ENCODE peak calls at places on chromosome 13, in seven cellular contexts. G, O, J, Q, R, C and W are unnamed samples.
A peak's percentile ranks its signal among the peaks of the same experiment; 100 is the strongest.

GRCh38 chr13:94177041-94177440 is 302.4 kb downstream of the DCT start:
- DNase-seq in G (no peak), O (no peak), J (no peak), Q (no peak), R (no peak), C (no peak), W (no peak)

GRCh38 chr13:107170270-107170931 is 602.5 kb upstream of the ARGLU1 start:
- DNase-seq in G (no peak), O (no peak), J (no peak), Q (no peak), R (no peak), C (no peak), W (no peak)

GRCh38 chr13:101773062-101773461 is 320.6 kb downstream of the ITGBL1 start:
- DNase-seq in G (no peak), O (no peak), J (no peak), Q (no peak), R (no peak), C (no peak), W (no peak)

GRCh38 chr13:73825143-73825542 is 309.1 kb downstream of the KLF12 start:
- DNase-seq in G (no peak), O (no peak), J (no peak), Q (no peak), R (no peak), C (no peak), W (no peak)

GRCh38 chr13:41974262-41974900 is 13.5 kb upstream of the VWA8 start:
- DNase-seq in G (no peak), O (no peak), J (no peak), Q (no peak), R (peak; percentile 38), C (no peak), W (no peak)

GRCh38 chr13:49481788-49482187 is 14.0 kb upstream of the PHF11 start:
- DNase-seq in G (no peak), O (no peak), J (no peak), Q (no peak), R (peak; percentile 10), C (no peak), W (no peak)

GRCh38 chr13:109309625-109310363 is 476.6 kb downstream of the IRS2 start:
- DNase-seq in G (peak; percentile 85), O (no peak), J (no peak), Q (no peak), R (no peak), C (no peak), W (no peak)

GRCh38 chr13:86633346-86633745 is 834.1 kb upstream of the SLITRK6 start:
- DNase-seq in G (no peak), O (no peak), J (no peak), Q (no peak), R (no peak), C (no peak), W (no peak)

GRCh38 chr13:40673414-40673813 is 7.0 kb upstream of the FOXO1 start:
- DNase-seq in G (no peak), O (no peak), J (no peak), Q (no peak), R (no peak), C (no peak), W (no peak)

GRCh38 chr13:45439000-45439399 is 20.8 kb upstream of the SLC25A30 start:
- DNase-seq in G (no peak), O (no peak), J (no peak), Q (no peak), R (no peak), C (no peak), W (no peak)

GRCh38 chr13:45196622-45197021 is 4.2 kb downstream of the KCTD4 start:
- DNase-seq in G (no peak), O (no peak), J (no peak), Q (no peak), R (peak; percentile 27), C (no peak), W (no peak)

GRCh38 chr13:59774511-59774911 is 389.2 kb downstream of the DIAPH3 start:
- DNase-seq in G (no peak), O (no peak), J (no peak), Q (no peak), R (peak; percentile 15), C (no peak), W (no peak)

GRCh38 chr13:30906411-30906990 is 430 bp downstream of the MEDAG start:
- DNase-seq in G (no peak), O (no peak), J (no peak), Q (peak; percentile 78), R (no peak), C (peak; percentile 49), W (no peak)

GRCh38 chr13:109743706-109744453 is 42.5 kb downstream of the IRS2 start:
- DNase-seq in G (peak; percentile 72), O (no peak), J (no peak), Q (no peak), R (peak; percentile 88), C (no peak), W (no peak)

GRCh38 chr13:57996717-57997116 is 365.2 kb downstream of the PCDH17 start:
- DNase-seq in G (no peak), O (no peak), J (no peak), Q (no peak), R (peak; percentile 36), C (no peak), W (no peak)

GRCh38 chr13:111897846-111898215 is 169.1 kb upstream of the SOX1 start:
- DNase-seq in G (no peak), O (no peak), J (no peak), Q (no peak), R (no peak), C (no peak), W (no peak)

GRCh38 chr13:110310541-110311491 is 3.7 kb downstream of the COL4A2 start:
- DNase-seq in G (no peak), O (no peak), J (no peak), Q (peak; percentile 26), R (no peak), C (no peak), W (no peak)

GRCh38 chr13:108146642-108147041 is 68.7 kb downstream of the LIG4 start:
- DNase-seq in G (no peak), O (no peak), J (no peak), Q (no peak), R (no peak), C (no peak), W (no peak)